ENCODE peak calls at places on chromosomes 6 and 20, in six cellular contexts. D, U, Z, N, G and E are unnamed samples.

GRCh38 chr20:9989066-9989724 is 45.6 kb upstream of the ANKEF1 start:
- DNase-seq in D (no peak), U (no peak), Z (no peak), N (no peak), G (no peak), E (no peak)

GRCh38 chr6:31272856-31273626 is 1.1 kb upstream of the HLA-C start:
- DNase-seq in D (no peak), U (peak), Z (no peak), N (peak), G (no peak), E (no peak)

GRCh38 chr6:107321793-107322192 is 137.6 kb downstream of the PDSS2 start:
- DNase-seq in D (no peak), U (no peak), Z (no peak), N (peak), G (no peak), E (no peak)

GRCh38 chr6:36852481-36853147 is 13.4 kb upstream of the CPNE5 start:
- DNase-seq in D (no peak), U (no peak), Z (no peak), N (peak), G (no peak), E (no peak)

GRCh38 chr6:154509421-154510143 is 903 bp downstream of the CNKSR3 start:
- DNase-seq in D (peak), U (peak), Z (peak), N (peak), G (no peak), E (peak)

GRCh38 chr20:50744143-50744792 is 12.9 kb downstream of the PARD6B start:
- DNase-seq in D (no peak), U (peak), Z (no peak), N (peak), G (no peak), E (peak)

GRCh38 chr6:113356139-113356538 is 501.0 kb upstream of the MARCKS start:
- DNase-seq in D (no peak), U (no peak), Z (no peak), N (no peak), G (no peak), E (peak)

GRCh38 chr20:34302312-34302722 is 838 bp downstream of the AHCY start:
- DNase-seq in D (no peak), U (no peak), Z (no peak), N (no peak), G (no peak), E (no peak)

GRCh38 chr6:40809627-40810026 is 222.5 kb upstream of the LRFN2 start:
- DNase-seq in D (no peak), U (no peak), Z (no peak), N (no peak), G (no peak), E (no peak)

GRCh38 chr6:47663462-47664216 is 34.7 kb upstream of the ADGRF4 start:
- DNase-seq in D (no peak), U (no peak), Z (no peak), N (peak), G (peak), E (peak)

GRCh38 chr6:26336355-26337198 is 28.4 kb upstream of the BTN3A2 start:
- DNase-seq in D (no peak), U (no peak), Z (no peak), N (peak), G (no peak), E (peak)

GRCh38 chr6:111871725-111872520 is 1.3 kb downstream of the FYN start:
- DNase-seq in D (peak), U (peak), Z (peak), N (peak), G (no peak), E (peak)

GRCh38 chr6:31907158-31907813 is 5.4 kb upstream of the ZBTB12 start:
- DNase-seq in D (no peak), U (no peak), Z (no peak), N (no peak), G (no peak), E (no peak)

GRCh38 chr6:157045831-157046454 is 268.8 kb downstream of the ARID1B start:
- DNase-seq in D (peak), U (peak), Z (no peak), N (peak), G (no peak), E (peak)

GRCh38 chr20:41152108-41152757 is 14.9 kb downstream of the PLCG1 start:
- DNase-seq in D (no peak), U (no peak), Z (no peak), N (no peak), G (no peak), E (peak)

GRCh38 chr20:21322921-21323321 is 19.8 kb downstream of the XRN2 start:
- DNase-seq in D (no peak), U (no peak), Z (no peak), N (peak), G (no peak), E (no peak)

GRCh38 chr20:57795347-57795697 is 85.5 kb upstream of the PMEPA1 start:
- DNase-seq in D (no peak), U (no peak), Z (no peak), N (no peak), G (no peak), E (no peak)

GRCh38 chr6:38396209-38396608 is 243.5 kb downstream of the BTBD9 start:
- DNase-seq in D (no peak), U (no peak), Z (no peak), N (no peak), G (no peak), E (peak)

GRCh38 chr6:107606407-107606806 is 116.5 kb downstream of the SOBP start:
- DNase-seq in D (no peak), U (no peak), Z (no peak), N (no peak), G (no peak), E (no peak)

GRCh38 chr6:38404900-38405556 is 234.7 kb downstream of the BTBD9 start:
- DNase-seq in D (no peak), U (peak), Z (no peak), N (no peak), G (no peak), E (peak)

GRCh38 chr6:163416640-163417253 is 2.2 kb downstream of the QKI start:
- DNase-seq in D (peak), U (peak), Z (no peak), N (peak), G (no peak), E (peak)

GRCh38 chr6:14851286-14851685 is 394.6 kb upstream of the JARID2 start:
- DNase-seq in D (no peak), U (no peak), Z (no peak), N (no peak), G (no peak), E (no peak)